ENCODE peak calls at places on chromosomes 11 and 22, in nine cellular contexts. Q is brain microvascular endothelial cell, X is choroid plexus epithelial cell, P is BJ, D is hepatocyte, W is cardiac muscle cell, Z is IMR-90, T is heart right ventricle, V is colonic mucosa. J is an unnamed sample.

GRCh38 chr11:16791494-16791961 is 53.1 kb downstream of the C11orf58 start:
- DNase-seq in Q (peak), X (peak), P (peak), D (peak), W (no peak), Z (peak), T (no peak), V (no peak), J (peak)

GRCh38 chr11:105579111-105579510 is 30.8 kb upstream of the GRIA4 start:
- DNase-seq in Q (no peak), X (no peak), P (no peak), D (no peak), W (no peak), Z (no peak), T (no peak), V (no peak), J (no peak)

GRCh38 chr11:128182844-128183243 is 404.5 kb downstream of the ETS1 start:
- DNase-seq in Q (peak), X (peak), P (no peak), D (no peak), W (no peak), Z (no peak), T (no peak), V (no peak), J (no peak)

GRCh38 chr22:31615481-31615840 is 46.6 kb downstream of the PISD start:
- DNase-seq in Q (no peak), X (no peak), P (no peak), D (no peak), W (no peak), Z (no peak), T (no peak), V (no peak), J (no peak)

GRCh38 chr11:10932976-10933375 is 75.1 kb upstream of the ZBED5 start:
- DNase-seq in Q (no peak), X (no peak), P (no peak), D (no peak), W (no peak), Z (no peak), T (no peak), V (no peak), J (no peak)

GRCh38 chr11:69488543-69488940 is 7.1 kb downstream of the LINC01488 start:
- DNase-seq in Q (no peak), X (no peak), P (no peak), D (no peak), W (no peak), Z (no peak), T (no peak), V (no peak), J (no peak)

GRCh38 chr11:43989162-43989961 is 46.9 kb downstream of the C11orf96 start:
- DNase-seq in Q (no peak), X (no peak), P (no peak), D (no peak), W (peak), Z (no peak), T (peak), V (no peak), J (no peak)

GRCh38 chr11:93528252-93528651 is 14.9 kb downstream of the SMCO4 start:
- DNase-seq in Q (no peak), X (no peak), P (no peak), D (no peak), W (no peak), Z (no peak), T (peak), V (no peak), J (no peak)

GRCh38 chr22:19130959-19131684 is at the start of gene TSSK2:
- DNase-seq in Q (no peak), X (no peak), P (no peak), D (no peak), W (no peak), Z (no peak), T (peak), V (no peak), J (no peak)

GRCh38 chr22:32361257-32361656 is 3.6 kb downstream of the RFPL3 start:
- DNase-seq in Q (no peak), X (no peak), P (no peak), D (no peak), W (no peak), Z (no peak), T (no peak), V (no peak), J (no peak)

GRCh38 chr11:35077709-35078695 is 61.0 kb upstream of the CD44 start:
- DNase-seq in Q (peak), X (peak), P (no peak), D (no peak), W (no peak), Z (peak), T (no peak), V (no peak), J (no peak)

GRCh38 chr22:27108425-27109114 is 451.2 kb downstream of the MIAT start:
- DNase-seq in Q (no peak), X (peak), P (no peak), D (peak), W (no peak), Z (no peak), T (peak), V (no peak), J (no peak)

GRCh38 chr11:10725114-10725906 is 25.7 kb upstream of the CTR9 start:
- DNase-seq in Q (peak), X (peak), P (peak), D (no peak), W (no peak), Z (peak), T (no peak), V (no peak), J (no peak)

GRCh38 chr22:37484115-37485005 is 1.8 kb downstream of the MFNG start:
- DNase-seq in Q (no peak), X (peak), P (no peak), D (no peak), W (no peak), Z (no peak), T (peak), V (peak), J (no peak)

GRCh38 chr11:33690290-33691050 is 10.2 kb downstream of the C11orf91 start:
- DNase-seq in Q (peak), X (peak), P (peak), D (peak), W (no peak), Z (peak), T (peak), V (peak), J (peak)

DNA sequence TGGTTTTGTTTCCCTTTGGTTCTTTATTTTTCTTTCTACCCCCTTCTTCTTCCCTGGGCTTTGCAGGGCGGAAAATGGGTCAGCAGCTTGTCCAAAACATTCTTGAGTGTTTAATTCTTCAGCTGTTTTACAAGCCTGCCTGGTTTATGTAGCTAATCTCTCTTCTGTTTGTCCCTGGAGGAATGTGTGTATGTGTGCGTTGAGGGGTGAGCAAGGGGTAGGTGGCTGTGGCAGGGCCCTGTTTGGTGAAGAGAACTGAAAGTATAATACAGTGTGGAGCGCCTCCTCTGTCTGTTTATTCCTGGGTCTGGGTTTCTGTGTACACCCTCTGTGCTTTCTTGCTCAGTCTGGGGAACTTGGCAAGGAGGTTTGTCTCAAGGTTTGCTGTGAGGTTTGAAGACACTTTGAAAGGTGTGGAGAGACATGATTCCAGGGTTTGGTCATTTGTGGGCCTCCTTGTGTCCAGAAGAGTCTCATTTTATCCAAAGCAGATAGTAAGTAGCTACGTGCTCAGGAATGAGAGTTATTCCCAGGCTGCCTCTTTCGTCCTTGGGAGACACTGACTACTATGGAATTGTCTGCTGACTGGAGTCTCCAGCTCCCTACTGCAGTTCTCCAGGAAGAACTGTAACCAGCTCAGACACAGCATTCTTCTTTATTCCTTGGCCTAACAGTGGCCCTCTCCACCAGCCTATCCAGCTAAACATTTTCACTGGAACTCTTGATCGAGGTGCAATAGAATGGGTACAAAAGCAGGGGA is 175.6 kb downstream of the ADAMTS15 start:
- DNase-seq in Q (no peak), X (peak), P (no peak), D (peak), W (no peak), Z (peak), T (no peak), V (no peak), J (no peak)
- TF ChIP-seq CTCF in Q (peak), X (peak), P (peak), D (peak), W (no peak), Z (no peak), T (peak), V (no peak), J (no peak)

DNA sequence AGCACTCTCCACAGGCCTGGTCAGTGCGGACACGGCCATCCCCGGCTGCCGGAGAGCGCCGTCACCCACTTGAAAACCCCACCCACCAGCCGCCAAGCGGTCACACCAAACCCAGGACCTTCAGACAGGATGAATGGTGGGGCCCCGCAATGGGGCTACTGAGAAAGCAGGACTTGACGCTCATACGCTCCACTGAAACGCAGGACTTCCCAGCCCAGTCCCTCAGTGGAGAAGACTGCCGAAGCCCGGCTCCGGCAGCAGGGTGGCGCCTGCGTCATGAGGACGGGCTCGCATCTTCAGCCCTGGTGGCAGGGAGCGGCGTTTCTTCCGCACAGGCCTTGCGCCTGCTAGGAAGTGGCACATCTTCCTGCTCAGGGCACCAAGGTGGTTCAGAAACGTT is 15.3 kb upstream of the PHLDA2 start:
- DNase-seq in Q (no peak), X (no peak), P (no peak), D (no peak), W (no peak), Z (no peak), T (no peak), V (no peak), J (no peak)
- H3K4me3 ChIP-seq in Q (no peak), X (no peak), P (no peak), D (no peak), W (no peak), Z (no peak), T (no peak), V (no peak), J (no peak)

DNA sequence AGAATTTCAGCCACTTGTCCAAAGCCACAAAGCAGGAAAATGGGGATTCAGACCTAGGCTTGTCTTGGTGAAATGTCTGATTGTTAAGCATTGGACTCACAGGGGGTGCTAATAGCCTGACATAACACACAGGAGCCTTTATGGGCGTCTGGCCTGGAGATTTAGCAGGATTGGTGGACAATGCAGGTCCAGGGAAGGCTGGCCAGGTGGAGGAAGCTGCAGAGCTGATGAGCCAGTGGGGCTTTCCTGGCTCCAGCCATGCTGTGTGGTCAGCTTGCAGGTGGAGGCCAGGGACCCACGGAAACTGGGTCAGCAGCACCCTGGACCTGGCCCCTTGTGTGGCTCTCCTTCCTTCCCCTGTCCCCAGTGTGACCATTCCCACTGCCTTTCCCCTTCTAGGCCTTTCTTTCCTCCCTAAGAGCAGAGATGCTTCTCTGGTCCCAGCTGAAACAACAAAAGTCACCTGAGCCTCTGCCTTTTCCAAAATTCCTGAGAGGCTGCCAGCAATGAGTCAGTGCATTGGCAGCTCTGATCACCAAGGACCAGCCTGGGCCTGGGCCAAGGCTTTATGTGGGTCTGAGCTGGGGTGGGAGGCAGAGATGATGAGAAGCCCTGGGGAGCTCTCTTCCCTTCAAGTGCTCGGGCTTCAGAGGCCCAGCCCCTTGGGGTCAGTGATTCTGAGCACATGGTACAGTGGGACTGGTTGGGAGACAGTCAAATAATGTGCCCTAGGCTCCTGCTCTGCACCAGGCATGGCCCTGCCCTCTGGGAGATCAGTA is 85.2 kb downstream of the CCDC81 start:
- DNase-seq in Q (peak), X (peak), P (no peak), D (peak), W (no peak), Z (peak), T (peak), V (no peak), J (peak)
- TF ChIP-seq CTCF in Q (peak), X (peak), P (no peak), D (no peak), W (no peak), Z (peak), T (no peak), V (no peak), J (no peak)

GRCh38 chr11:122319842-122320555 is 204.0 kb upstream of the BLID start:
- DNase-seq in Q (no peak), X (no peak), P (no peak), D (no peak), W (no peak), Z (no peak), T (no peak), V (no peak), J (no peak)
- H3K4me3 ChIP-seq in Q (no peak), X (no peak), P (no peak), D (no peak), W (no peak), Z (no peak), T (no peak), V (no peak), J (no peak)

DNA sequence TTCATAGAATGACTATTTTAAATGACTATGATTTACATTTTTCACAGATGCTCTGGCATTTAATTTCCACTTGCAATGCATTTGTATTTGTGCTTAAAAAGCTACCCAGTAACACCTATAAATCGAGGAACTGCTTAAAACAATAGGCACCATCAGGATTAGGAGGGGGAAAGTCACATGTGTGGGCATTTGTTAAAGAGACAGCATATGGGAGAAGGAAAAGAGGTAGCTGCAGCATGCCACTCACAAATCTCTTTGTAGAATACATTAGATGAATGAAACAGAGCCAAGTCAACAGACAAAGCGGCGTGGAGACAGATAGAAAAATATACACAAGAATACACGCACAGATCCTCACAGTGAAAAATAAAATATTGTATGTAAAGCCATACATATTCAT is 228.0 kb downstream of the CADM1 start:
- DNase-seq in Q (no peak), X (no peak), P (no peak), D (no peak), W (no peak), Z (no peak), T (no peak), V (no peak), J (no peak)
- TF ChIP-seq CTCF in Q (no peak), X (no peak), P (no peak), D (no peak), W (no peak), Z (no peak), T (no peak), V (no peak), J (no peak)

GRCh38 chr11:65921033-65921555 is 1.9 kb downstream of the DRAP1 start:
- DNase-seq in Q (no peak), X (no peak), P (no peak), D (no peak), W (no peak), Z (no peak), T (no peak), V (no peak), J (no peak)
- H3K4me3 ChIP-seq in Q (no peak), X (no peak), P (peak), D (no peak), W (no peak), Z (peak), T (no peak), V (no peak), J (peak)

GRCh38 chr11:30147293-30147692 is 83.5 kb upstream of the FSHB start:
- DNase-seq in Q (no peak), X (no peak), P (no peak), D (no peak), W (no peak), Z (no peak), T (no peak), V (no peak), J (no peak)

DNA sequence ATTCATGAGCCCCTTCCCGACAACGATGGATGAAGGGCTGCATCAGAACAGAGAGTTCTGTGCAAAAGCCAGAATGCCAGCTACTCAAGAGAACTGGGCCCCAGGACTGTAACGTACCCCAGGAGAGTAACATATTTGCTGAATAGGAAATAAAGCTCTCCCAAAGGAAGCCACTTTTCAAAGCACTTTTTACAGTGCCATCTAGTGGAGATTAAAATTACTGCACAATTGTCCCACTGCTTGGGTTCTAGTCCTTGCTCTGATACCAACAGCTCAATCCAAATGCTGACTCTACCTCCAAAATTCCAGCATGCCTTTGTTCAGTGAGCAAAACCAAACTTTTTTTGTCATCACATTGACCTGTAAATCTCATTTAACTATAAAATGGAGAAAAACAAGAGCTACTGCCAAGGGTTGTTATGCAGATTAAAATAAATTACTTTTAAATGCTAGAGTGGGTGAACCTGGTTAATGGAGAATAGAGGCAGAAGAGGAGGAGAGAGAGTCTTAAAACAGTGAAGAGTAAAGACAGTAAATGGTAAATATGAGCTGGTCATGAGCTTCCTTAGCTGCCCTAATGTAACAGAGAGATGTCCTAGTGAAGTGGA is 87.6 kb upstream of the FSHB start:
- DNase-seq in Q (peak), X (peak), P (no peak), D (peak), W (peak), Z (peak), T (no peak), V (no peak), J (no peak)
- TF ChIP-seq CTCF in Q (peak), X (peak), P (peak), D (peak), W (peak), Z (peak), T (peak), V (peak), J (peak)

DNA sequence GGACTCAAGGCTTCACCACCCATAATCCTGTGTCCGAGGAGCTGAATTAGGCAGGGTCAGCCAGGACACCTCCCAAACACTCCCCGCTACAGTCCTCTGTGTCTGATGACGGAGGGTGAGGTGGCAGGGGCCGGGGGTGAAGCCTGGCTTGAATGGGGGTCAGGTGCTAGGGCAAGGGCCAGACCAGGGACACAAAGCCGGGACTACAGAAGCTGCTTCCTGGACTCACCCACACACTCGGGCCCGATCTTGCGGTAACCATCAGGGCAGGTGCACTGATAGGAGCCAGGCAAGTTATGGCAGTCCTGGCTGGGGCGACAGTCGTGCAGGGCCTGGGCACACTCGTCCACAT is 2.3 kb downstream of the EFEMP2 start:
- DNase-seq in Q (no peak), X (no peak), P (no peak), D (no peak), W (no peak), Z (no peak), T (no peak), V (no peak), J (no peak)
- H3K4me3 ChIP-seq in Q (peak), X (peak), P (no peak), D (no peak), W (no peak), Z (no peak), T (no peak), V (no peak), J (peak)

DNA sequence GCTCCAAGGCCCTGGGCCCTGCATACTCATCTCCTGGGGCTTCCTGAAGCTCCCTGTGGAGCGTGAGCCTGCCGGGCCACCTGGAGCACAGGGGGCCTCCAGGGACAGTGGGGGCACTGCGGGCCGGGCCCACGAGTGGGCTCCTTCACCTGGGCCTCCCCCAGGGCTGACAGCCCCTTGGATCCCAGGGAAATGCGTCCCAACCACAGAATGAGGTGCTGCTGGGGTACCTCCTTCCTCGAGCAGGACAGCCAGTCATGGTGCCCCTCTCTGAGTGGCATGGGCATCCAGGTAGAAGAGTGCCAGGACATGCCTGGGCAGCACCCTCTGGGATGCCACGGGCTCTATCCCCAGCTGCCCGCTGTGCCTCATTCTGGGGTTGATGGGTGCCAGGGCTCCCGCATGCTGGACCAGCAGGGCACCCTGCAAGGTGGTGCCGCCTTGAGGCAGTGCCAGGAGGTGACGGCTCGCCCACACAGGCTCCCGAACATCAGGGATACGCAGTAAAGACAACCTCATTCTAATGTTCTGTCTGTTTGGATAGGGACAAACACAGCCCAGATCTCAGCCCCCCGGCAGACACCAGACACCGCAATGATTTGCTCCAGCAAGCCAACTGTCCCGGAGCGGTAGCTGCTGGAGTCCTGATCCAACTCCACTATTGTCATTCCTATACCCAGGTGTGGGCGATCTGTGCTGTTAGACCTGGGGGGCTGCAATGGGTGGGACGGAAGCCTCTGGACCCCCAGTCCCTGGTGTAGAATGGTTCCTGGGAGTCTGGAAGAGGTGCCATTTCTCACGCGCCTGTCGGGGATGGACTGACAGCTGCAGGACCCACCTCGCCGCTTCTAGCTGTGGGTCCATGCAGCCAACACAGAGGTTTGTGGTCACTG is 25.8 kb downstream of the KRTAP5-5 start:
- DNase-seq in Q (no peak), X (no peak), P (no peak), D (peak), W (no peak), Z (no peak), T (no peak), V (no peak), J (no peak)
- TF ChIP-seq CTCF in Q (no peak), X (no peak), P (no peak), D (no peak), W (no peak), Z (no peak), T (no peak), V (no peak), J (no peak)

GRCh38 chr11:125624756-125625213 is at the start of gene CHEK1:
- DNase-seq in Q (no peak), X (no peak), P (no peak), D (no peak), W (no peak), Z (no peak), T (no peak), V (no peak), J (no peak)
- H3K4me3 ChIP-seq in Q (peak), X (peak), P (peak), D (peak), W (peak), Z (peak), T (peak), V (peak), J (peak)

J was measured in AG04449.